ENCODE peak calls at places on chromosomes 12 and 14, in seven cellular contexts. T, P, Q, F, N, C and A are unnamed samples.

GRCh38 chr12:5746020-5746419 is 199.0 kb downstream of the ANO2 start:
- DNase-seq in N (no peak), P (no peak), C (no peak), Q (no peak), F (no peak), T (no peak), A (no peak)

GRCh38 chr14:101065696-101066694 is 162.5 kb upstream of the RTL1 start:
- DNase-seq in C (peak; percentile 50), T (peak; percentile 57), F (no peak), P (peak; percentile 8), Q (no peak), N (peak; percentile 59), A (no peak)

GRCh38 chr12:93167841-93168492 is 209.8 kb upstream of the NUDT4 start:
- DNase-seq in F (no peak), Q (no peak), T (no peak), C (no peak), P (no peak), N (no peak), A (no peak)

GRCh38 chr12:21677622-21678277 is 20.1 kb upstream of the LDHB start:
- DNase-seq in C (no peak), P (no peak), T (no peak), F (no peak), N (no peak), Q (no peak), A (no peak)

GRCh38 chr12:120365675-120366340 is 3.2 kb downstream of the MSI1 start:
- DNase-seq in Q (no peak), F (no peak), C (no peak), T (no peak), P (no peak), N (no peak), A (no peak)

GRCh38 chr12:108215458-108215857 is 86.4 kb downstream of the WSCD2 start:
- DNase-seq in T (no peak), Q (no peak), N (no peak), C (no peak), F (no peak), P (no peak), A (no peak)

GRCh38 chr12:99960312-99960711 is 24.4 kb downstream of the ANKS1B start:
- DNase-seq in T (no peak), F (no peak), N (no peak), P (no peak), Q (no peak), C (no peak), A (no peak)

GRCh38 chr12:91091916-91092715 is 19.2 kb downstream of the LUM start:
- DNase-seq in N (no peak), Q (no peak), P (no peak), C (no peak), T (no peak), F (no peak), A (no peak)

GRCh38 chr12:2256915-2257314 is 204.1 kb downstream of the CACNA1C start:
- DNase-seq in F (no peak), C (no peak), Q (no peak), N (peak; percentile 34), P (no peak), T (no peak), A (no peak)

GRCh38 chr12:103909811-103910210 is 20.4 kb upstream of the HSP90B1 start:
- DNase-seq in Q (no peak), P (no peak), N (no peak), T (no peak), C (no peak), F (no peak), A (no peak)

GRCh38 chr14:71324767-71325272 is 417.6 kb downstream of the PCNX1 start:
- DNase-seq in Q (no peak), F (no peak), P (no peak), N (no peak), T (no peak), C (no peak), A (no peak)

GRCh38 chr12:88579572-88579940 is 715 bp downstream of the KITLG start:
- DNase-seq in C (peak; percentile 76), P (peak; percentile 43), F (peak; percentile 51), Q (no peak), T (peak; percentile 84), N (no peak), A (no peak)

GRCh38 chr14:36662258-36662542 is 540 bp downstream of the PAX9 start:
- DNase-seq in F (no peak), P (no peak), Q (no peak), C (no peak), T (no peak), N (no peak), A (no peak)

GRCh38 chr12:90841336-90841735 is 113.6 kb downstream of the CCER1 start:
- DNase-seq in Q (no peak), P (no peak), C (no peak), T (no peak), N (no peak), F (no peak), A (no peak)

GRCh38 chr12:168201-168600 is 45.8 kb downstream of the SLC6A12 start:
- DNase-seq in Q (no peak), F (no peak), C (no peak), T (peak; percentile 71), P (no peak), N (no peak), A (no peak)
- H3K4me1 ChIP-seq in Q (no peaks in the 10 kb centered on the region), F (no peaks in the 10 kb centered on the region), C (no peaks in the 10 kb centered on the region), T (no peaks in the 10 kb centered on the region), P (no peaks in the 10 kb centered on the region), N (no peaks in the 10 kb centered on the region), A (peaks cover 17% of the 10 kb centered on the region)

DNA sequence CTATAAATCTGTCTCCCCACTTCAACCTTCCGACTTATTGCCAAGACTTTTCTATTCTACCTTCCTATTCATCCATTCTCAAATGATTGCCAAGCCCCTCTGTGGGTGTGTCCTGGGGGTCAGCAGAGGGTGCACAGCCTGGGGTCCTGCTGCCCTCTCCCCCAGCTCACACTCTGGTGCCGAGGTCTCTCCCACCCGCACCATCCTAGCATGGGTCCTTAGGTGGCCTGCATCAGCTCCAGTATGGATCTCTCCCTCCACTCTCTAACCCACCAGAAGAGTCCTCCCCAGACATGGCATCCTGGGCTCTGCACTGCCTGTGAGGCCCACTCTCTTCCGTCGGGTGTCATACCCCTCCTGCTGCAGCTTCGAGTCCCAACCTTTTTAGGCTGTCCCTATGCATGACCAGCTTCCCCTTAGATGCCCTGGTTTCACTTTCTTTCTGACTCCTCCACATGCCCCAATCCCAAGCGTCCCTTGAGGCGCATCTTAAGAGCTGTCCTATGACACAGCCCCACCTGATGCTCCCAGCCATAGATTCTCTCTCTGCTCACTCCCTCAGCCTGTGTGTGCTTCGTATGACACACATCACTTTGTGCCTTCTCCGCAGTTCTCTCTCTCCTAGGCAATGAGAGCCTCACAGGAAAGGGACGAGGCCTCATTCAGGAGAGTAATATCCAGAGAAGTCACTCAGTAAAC is 43.9 kb downstream of the GIT2 start:
- DNase-seq in F (no peak), P (no peak), T (no peak), N (no peak), Q (no peak), C (no peak), A (no peak)
- TF ChIP-seq CTCF in F (no peak), P (no peak), T (no peak), N (no peak), Q (no peak), C (no peak), A (no peak)

GRCh38 chr14:55294603-55295002 is 23.4 kb downstream of the FBXO34 start:
- DNase-seq in C (no peak), T (no peak), P (no peak), Q (no peak), N (no peak), F (no peak), A (no peak)

GRCh38 chr14:55297611-55298323 is 26.5 kb downstream of the FBXO34 start:
- DNase-seq in C (no peak), Q (no peak), N (no peak), P (no peak), T (no peak), F (no peak), A (no peak)

GRCh38 chr14:55302367-55302766 is 31.1 kb downstream of the FBXO34 start:
- DNase-seq in Q (no peak), T (no peak), F (no peak), N (no peak), C (no peak), P (no peak), A (no peak)

GRCh38 chr14:55301722-55302121 is 30.5 kb downstream of the FBXO34 start:
- DNase-seq in C (no peak), T (no peak), Q (no peak), N (no peak), P (no peak), F (no peak), A (no peak)

DNA sequence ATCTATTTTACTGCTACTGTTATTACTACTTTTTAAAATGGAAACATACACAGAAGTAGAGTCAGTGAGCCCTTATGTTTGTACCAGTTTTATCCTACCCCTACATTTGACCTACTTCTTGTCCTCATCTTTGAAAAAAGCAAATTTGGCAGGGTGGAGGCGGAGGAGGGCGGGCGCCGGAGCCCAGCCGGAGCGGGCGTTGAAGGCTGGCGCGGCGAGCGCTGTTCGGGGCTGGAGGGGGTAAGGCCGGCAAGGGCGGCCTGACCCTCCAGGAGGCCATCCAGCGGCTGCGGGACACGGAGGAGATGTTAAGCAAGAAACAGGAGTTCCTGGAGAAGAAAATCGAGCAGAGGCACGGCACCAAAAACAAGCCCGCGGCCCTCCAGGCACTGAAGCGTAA is 27.2 kb downstream of the FBXO34 start:
- DNase-seq in C (peak; percentile 81), T (peak; percentile 84), F (no peak), Q (no peak), P (no peak), N (no peak), A (no peak)
- H3K27ac ChIP-seq in C (peak overlapping the region; percentile 55), T (peak overlapping the region; percentile 70), F (no peak overlapping the region), Q (no peak overlapping the region), P (no peak overlapping the region), N (no peak overlapping the region), A (no peak overlapping the region)

DNA sequence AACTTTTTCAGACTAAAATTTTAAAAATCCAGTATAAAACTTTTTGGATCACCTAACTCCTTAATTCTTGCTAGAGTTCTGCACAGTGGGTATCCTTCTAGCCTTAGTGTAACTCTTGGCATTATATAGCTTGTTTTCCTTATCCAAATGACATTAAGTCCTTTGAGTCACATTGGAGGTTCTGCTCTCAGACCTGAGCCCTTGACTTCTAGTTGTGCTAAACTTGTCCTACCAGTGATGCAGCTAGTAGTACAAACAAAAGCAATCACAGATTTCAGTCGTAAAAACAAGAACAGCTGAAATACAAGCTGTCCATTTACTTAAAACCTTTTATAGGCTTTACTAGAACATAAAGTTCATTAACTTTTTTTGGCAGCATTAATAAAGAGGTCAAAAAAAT is 10.5 kb downstream of the ZBTB1 start:
- DNase-seq in T (no peak), Q (no peak), P (no peak), N (no peak), F (no peak), C (no peak), A (no peak)
- H3K4me1 ChIP-seq in T (peaks cover 14% of the 10 kb centered on the region), Q (peaks cover 8% of the 10 kb centered on the region), P (no peaks in the 10 kb centered on the region), N (peaks cover 18% of the 10 kb centered on the region), F (peaks cover 53% of the 10 kb centered on the region), C (peaks cover 36% of the 10 kb centered on the region), A (peaks cover 43% of the 10 kb centered on the region)

GRCh38 chr14:92014014-92014413 is 25.8 kb downstream of the TRIP11 start:
- DNase-seq in N (no peak), F (no peak), Q (no peak), T (no peak), C (no peak), P (no peak), A (no peak)
- TF ChIP-seq CTCF in N (no peak), F (no peak), Q (no peak), T (no peak), C (no peak), P (no peak), A (no peak)